ENCODE peak calls at places on chromosomes 2 and 18, in five cellular contexts. N is suprapubic skin, Q is prostate gland, C is HCT116, U is breast epithelium. J is an unnamed sample.

GRCh38 chr2:166764216-166764615 is 124.1 kb upstream of the XIRP2 start:
- DNase-seq in N (no peak), Q (no peak), C (no peak), U (no peak), J (no peak)

GRCh38 chr2:150491943-150492342 is 4.5 kb upstream of the RND3 start:
- DNase-seq in N (no peak), Q (no peak), C (no peak), U (no peak), J (no peak)

GRCh38 chr2:45707661-45708060 is 56.2 kb downstream of the PRKCE start:
- DNase-seq in N (no peak), Q (no peak), C (no peak), U (no peak), J (no peak)

GRCh38 chr18:519019-519879 is 18.7 kb upstream of the COLEC12 start:
- DNase-seq in N (no peak), Q (peak; percentile 33), C (no peak), U (no peak), J (no peak)

GRCh38 chr2:10407841-10408648 is 40.1 kb downstream of the ODC1 start:
- DNase-seq in N (peak; percentile 86), Q (peak; percentile 70), C (peak; percentile 72), U (peak; percentile 74), J (peak; percentile 49)

GRCh38 chr2:237475704-237476107 is 11.3 kb upstream of the MLPH start:
- DNase-seq in N (peak; percentile 71), Q (no peak), C (no peak), U (no peak), J (no peak)

GRCh38 chr18:79577451-79578395 is 101.9 kb upstream of the CTDP1 start:
- DNase-seq in N (peak; percentile 55), Q (no peak), C (no peak), U (no peak), J (no peak)

GRCh38 chr18:43161528-43161927 is 46.0 kb upstream of the RIT2 start:
- DNase-seq in N (no peak), Q (no peak), C (no peak), U (no peak), J (no peak)

GRCh38 chr2:134119117-134119671 is 134.7 kb upstream of the MGAT5 start:
- DNase-seq in N (no peak), Q (no peak), C (no peak), U (no peak), J (no peak)

GRCh38 chr18:46073474-46074331 is 1.6 kb upstream of the PSTPIP2 start:
- DNase-seq in N (no peak), Q (peak; percentile 63), C (peak; percentile 51), U (no peak), J (no peak)

GRCh38 chr2:159083601-159084000 is 115.2 kb downstream of the TANC1 start:
- DNase-seq in N (no peak), Q (no peak), C (no peak), U (no peak), J (no peak)

GRCh38 chr18:44265437-44265836 is 415.3 kb upstream of the SETBP1 start:
- DNase-seq in N (no peak), Q (no peak), C (no peak), U (no peak), J (no peak)

GRCh38 chr2:155095613-155096012 is 397.1 kb downstream of the KCNJ3 start:
- DNase-seq in N (no peak), Q (no peak), C (no peak), U (no peak), J (no peak)

DNA sequence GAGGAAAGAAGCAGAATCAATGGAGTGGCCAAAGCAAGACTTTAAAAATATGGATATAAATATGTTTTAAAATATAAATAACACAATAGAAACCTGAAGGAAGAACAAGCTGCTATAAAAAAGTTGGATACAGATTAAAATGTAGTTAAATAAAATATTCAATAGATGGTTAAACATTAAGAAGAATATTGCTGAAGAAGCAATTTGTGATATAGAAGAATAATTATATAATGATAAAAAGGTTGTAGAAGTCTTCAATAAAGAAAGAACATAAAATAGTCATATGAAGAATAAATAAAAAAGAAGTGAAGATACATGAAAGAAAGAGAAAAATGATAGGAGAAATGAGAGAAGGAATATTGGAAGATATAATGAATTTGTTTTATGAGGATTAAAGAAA is 392.0 kb downstream of the DSC3 start:
- DNase-seq in N (no peak), Q (no peak), C (no peak), U (no peak), J (no peak)
- TF ChIP-seq POLR2A in N (no peak), Q (no peak), C (no peak), U (no peak), J (no peak)

GRCh38 chr2:218671654-218672566 is at the start of the genes RNF25 and STK36:
- DNase-seq in N (peak; percentile 89), Q (peak; percentile 75), C (peak; percentile 78), U (peak; percentile 56), J (peak; percentile 87)
- TF ChIP-seq POLR2AphosphoS5 in N (peak; percentile 24), Q (peak; percentile 92), C (peak; percentile 91), U (peak; percentile 64), J (peak; percentile 84)

DNA sequence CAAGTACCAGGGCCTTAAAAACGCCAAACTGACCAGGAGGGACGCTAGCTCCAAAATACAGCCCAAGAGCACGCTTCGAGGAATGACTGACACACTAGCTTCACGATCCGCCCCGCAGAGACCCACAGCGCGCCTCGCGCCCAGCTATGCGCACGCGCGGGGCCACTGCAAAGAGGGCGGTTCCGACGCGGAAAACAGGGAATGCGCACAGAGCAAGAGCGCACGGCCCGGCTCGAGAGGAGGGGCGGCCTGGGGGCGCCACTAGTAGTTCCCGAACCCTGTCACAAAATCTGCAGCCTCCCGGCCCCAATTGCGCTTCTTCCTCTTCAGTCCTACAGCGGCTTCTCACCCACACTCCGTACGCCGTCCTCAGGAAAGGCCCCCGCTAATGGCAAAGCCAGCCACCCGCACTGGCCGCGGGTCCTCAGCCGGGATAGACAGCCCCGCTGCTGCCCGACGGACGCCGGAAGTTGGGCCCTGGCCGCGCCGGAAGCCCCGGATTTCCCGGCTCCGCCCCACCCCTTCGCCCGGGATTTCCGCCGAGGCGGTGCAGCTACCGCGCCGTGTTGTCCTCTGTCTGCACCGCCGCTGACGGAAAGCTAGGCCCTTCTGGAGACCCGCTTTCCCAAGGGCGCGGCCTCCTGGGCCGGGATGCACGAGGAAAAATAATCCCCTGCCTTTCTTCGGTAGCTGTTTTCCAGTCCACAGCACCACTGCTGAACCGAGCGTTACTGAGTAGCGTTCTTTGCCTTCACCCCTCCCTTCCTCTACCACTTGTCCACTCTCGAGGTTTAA is at the start of gene HDHD2:
- DNase-seq in N (peak; percentile 87), Q (peak; percentile 65), C (peak; percentile 54), U (peak; percentile 26), J (peak; percentile 64)
- TF ChIP-seq POLR2A in N (peak; percentile 26), Q (peak; percentile 50), C (peak; percentile 85), U (peak; percentile 76), J (peak; percentile 81)

GRCh38 chr2:231455222-231455621 is 9.1 kb downstream of the NCL start:
- DNase-seq in N (no peak), Q (no peak), C (no peak), U (no peak), J (no peak)
- TF ChIP-seq POLR2AphosphoS5 in N (no peak), Q (no peak), C (no peak), U (no peak), J (peak; percentile 77)

GRCh38 chr2:226836548-226836885 is 663 bp downstream of the RHBDD1 start:
- DNase-seq in N (no peak), Q (no peak), C (no peak), U (no peak), J (no peak)

GRCh38 chr2:226837787-226838603 is 2.1 kb downstream of the RHBDD1 start:
- DNase-seq in N (no peak), Q (no peak), C (no peak), U (no peak), J (no peak)

GRCh38 chr2:226837334-226837733 is 1.5 kb downstream of the RHBDD1 start:
- DNase-seq in N (no peak), Q (no peak), C (no peak), U (no peak), J (no peak)

GRCh38 chr2:226835420-226835795 is 446 bp upstream of the RHBDD1 start:
- DNase-seq in N (peak; percentile 75), Q (no peak), C (no peak), U (peak; percentile 21), J (no peak)

GRCh38 chr2:226835796-226836547 is at the start of gene RHBDD1:
- DNase-seq in N (peak; percentile 96), Q (peak; percentile 89), C (peak; percentile 87), U (peak; percentile 86), J (peak; percentile 84)
- TF ChIP-seq POLR2A in N (no peak), Q (peak; percentile 70), C (peak; percentile 54), U (no peak), J (peak; percentile 85)

GRCh38 chr18:12307251-12307736 is 747 bp upstream of the TUBB6 start:
- DNase-seq in N (peak; percentile 72), Q (no peak), C (no peak), U (peak; percentile 57), J (no peak)
- TF ChIP-seq POLR2AphosphoS5 in N (no peak), Q (no peak), C (no peak), U (no peak), J (no peak)

DNA sequence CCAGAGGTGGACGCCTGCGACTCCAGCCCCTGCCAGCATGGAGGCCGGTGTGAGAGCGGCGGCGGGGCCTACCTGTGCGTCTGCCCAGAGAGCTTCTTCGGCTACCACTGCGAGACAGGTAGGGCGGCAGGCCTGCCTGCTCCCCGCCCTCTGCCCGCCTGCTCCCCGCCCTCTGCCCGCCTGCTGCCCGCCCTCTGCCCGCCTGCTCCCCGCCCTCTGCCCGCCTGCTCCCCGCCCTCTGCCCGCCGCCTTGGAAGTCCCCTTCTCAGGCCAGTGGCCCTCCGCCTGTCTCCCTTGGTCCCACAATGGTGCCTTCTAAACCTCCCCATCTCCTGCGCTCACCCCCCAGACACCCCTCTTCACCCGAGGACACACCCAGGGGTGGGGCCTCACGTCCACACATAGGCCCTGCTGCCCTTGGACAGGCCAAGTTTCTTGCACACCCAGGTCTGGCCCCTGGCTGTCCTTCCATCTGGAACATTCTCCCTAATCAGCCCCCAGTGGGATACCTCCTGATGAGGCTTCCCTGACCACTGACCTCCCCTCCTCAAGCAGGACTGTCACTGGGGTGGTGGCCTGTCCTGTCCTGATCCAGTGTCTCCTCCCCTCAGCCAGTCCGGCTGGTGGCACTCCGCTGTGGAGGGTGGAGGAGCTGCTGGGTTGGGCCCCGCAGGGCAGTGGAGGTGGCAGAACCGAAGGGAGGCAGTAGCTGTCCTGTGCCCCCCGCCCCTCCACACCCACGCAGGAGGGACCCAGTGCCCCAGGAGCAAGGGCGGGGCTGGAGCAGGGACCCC is 37.9 kb downstream of the MTERF4 start:
- DNase-seq in N (peak; percentile 66), Q (peak; percentile 69), C (peak; percentile 19), U (peak; percentile 47), J (no peak)
- TF ChIP-seq POLR2A in N (no peak), Q (peak; percentile 73), C (no peak), U (no peak), J (no peak)